ENCODE peak calls at places on chromosomes 5 and 9, in seven cellular contexts. P, S, Z, D, A, E and C are unnamed samples.

GRCh38 chr5:121851643-121852574 is at the start of gene FTMT:
- DNase-seq in P (no peak), S (no peak), Z (no peak), D (no peak), A (no peak), E (no peak), C (no peak)

GRCh38 chr5:124124711-124125229 is 612.8 kb downstream of the CSNK1G3 start:
- DNase-seq in P (no peak), S (no peak), Z (no peak), D (no peak), A (no peak), E (no peak), C (no peak)

GRCh38 chr9:95080961-95081658 is 236.4 kb downstream of the FANCC start:
- DNase-seq in P (peak), S (no peak), Z (no peak), D (no peak), A (no peak), E (no peak), C (no peak)

GRCh38 chr5:14806452-14806851 is 65.1 kb downstream of the ANKH start:
- DNase-seq in P (no peak), S (no peak), Z (no peak), D (no peak), A (peak), E (no peak), C (peak)

GRCh38 chr9:77486968-77487367 is 161.2 kb downstream of the GNA14 start:
- DNase-seq in P (no peak), S (no peak), Z (no peak), D (no peak), A (no peak), E (no peak), C (no peak)

GRCh38 chr9:133572821-133573361 is 36.3 kb downstream of the FAM163B start:
- DNase-seq in P (peak), S (no peak), Z (no peak), D (no peak), A (peak), E (no peak), C (no peak)

GRCh38 chr9:8733096-8733954 is 933.7 kb upstream of the DMAC1 start:
- DNase-seq in P (peak), S (no peak), Z (no peak), D (no peak), A (no peak), E (no peak), C (peak)

GRCh38 chr9:82670000-82670399 is 392.9 kb downstream of the RASEF start:
- DNase-seq in P (no peak), S (no peak), Z (no peak), D (no peak), A (no peak), E (no peak), C (no peak)

GRCh38 chr5:56693220-56693579 is 122.1 kb upstream of the MAP3K1 start:
- DNase-seq in P (no peak), S (no peak), Z (no peak), D (no peak), A (no peak), E (no peak), C (no peak)

GRCh38 chr5:157345485-157345884 is 79.6 kb downstream of the CYFIP2 start:
- DNase-seq in P (no peak), S (no peak), Z (no peak), D (no peak), A (no peak), E (no peak), C (no peak)

GRCh38 chr5:99807346-99807745 is 727.8 kb upstream of the FAM174A start:
- DNase-seq in P (no peak), S (no peak), Z (no peak), D (no peak), A (no peak), E (no peak), C (no peak)

GRCh38 chr9:19372576-19372975 is 7.5 kb downstream of the RPS6 start:
- DNase-seq in P (no peak), S (no peak), Z (no peak), D (no peak), A (no peak), E (no peak), C (no peak)

GRCh38 chr5:73171495-73171894 is 1.5 kb upstream of the TMEM174 start:
- DNase-seq in P (no peak), S (no peak), Z (peak), D (no peak), A (no peak), E (no peak), C (no peak)

GRCh38 chr5:140402258-140403074 is 833 bp downstream of the ANKHD1 start:
- DNase-seq in P (no peak), S (peak), Z (peak), D (peak), A (peak), E (peak), C (peak)

GRCh38 chr9:131805803-131806202 is 65.9 kb upstream of the RAPGEF1 start:
- DNase-seq in P (no peak), S (no peak), Z (no peak), D (no peak), A (no peak), E (no peak), C (no peak)